ENCODE peak calls at places on chromosome 6, in five cellular contexts. Q is Ammon's horn; K is neural progenitor cell; X is activated gamma-delta T cell treated with Interleukin-2 at 50 U/mL for 16 hours; N is activated CD4-positive, CD25-positive, alpha-beta regulatory T cell. T is an unnamed sample.

GRCh38 chr6:16239090-16239797 is 857 bp downstream of the GMPR start:
- DNase-seq in Q (no peak), K (peak), X (no peak), N (no peak), T (no peak)

GRCh38 chr6:52663120-52663934 is 7.6 kb upstream of the TMEM14A start:
- DNase-seq in Q (peak), K (peak), X (peak), N (peak), T (peak)

GRCh38 chr6:159311618-159312017 is 142.4 kb downstream of the FNDC1 start:
- DNase-seq in Q (no peak), K (peak), X (no peak), N (no peak), T (no peak)

GRCh38 chr6:46170357-46171289 is at the start of gene ENPP5:
- DNase-seq in Q (peak), K (peak), X (peak), N (no peak), T (peak)

GRCh38 chr6:29509711-29510110 is 22.0 kb upstream of the MAS1L start:
- DNase-seq in Q (no peak), K (no peak), X (no peak), N (no peak), T (no peak)

GRCh38 chr6:624979-625378 is 31.9 kb downstream of the HUS1B start:
- DNase-seq in Q (peak), K (peak), X (no peak), N (no peak), T (no peak)

GRCh38 chr6:141290871-141291270 is 841.9 kb upstream of the GJE1 start:
- DNase-seq in Q (no peak), K (no peak), X (no peak), N (no peak), T (no peak)

GRCh38 chr6:141105481-141105880 is 1027.2 kb upstream of the GJE1 start:
- DNase-seq in Q (peak), K (peak), X (no peak), N (no peak), T (no peak)

GRCh38 chr6:10237284-10238043 is 177.4 kb downstream of the TFAP2A start:
- DNase-seq in Q (no peak), K (no peak), X (no peak), N (no peak), T (no peak)

GRCh38 chr6:24858154-24858801 is 59.6 kb upstream of the ARMH2 start:
- DNase-seq in Q (no peak), K (no peak), X (peak), N (no peak), T (peak)

GRCh38 chr6:72649032-72649984 is 27.4 kb downstream of the KCNQ5 start:
- DNase-seq in Q (no peak), K (no peak), X (no peak), N (no peak), T (no peak)

GRCh38 chr6:144215402-144215931 is 65.2 kb downstream of the STX11 start:
- DNase-seq in Q (peak), K (no peak), X (no peak), N (no peak), T (no peak)

GRCh38 chr6:54624779-54625178 is 221.8 kb upstream of the FAM83B start:
- DNase-seq in Q (no peak), K (no peak), X (no peak), N (no peak), T (no peak)

GRCh38 chr6:32108094-32108627 is 977 bp downstream of the TNXB start:
- DNase-seq in Q (no peak), K (peak), X (no peak), N (no peak), T (no peak)

GRCh38 chr6:37452522-37452921 is 19.5 kb downstream of the CMTR1 start:
- DNase-seq in Q (no peak), K (no peak), X (no peak), N (no peak), T (no peak)

GRCh38 chr6:118985123-118985830 is 50.3 kb upstream of the MCM9 start:
- DNase-seq in Q (no peak), K (no peak), X (no peak), N (no peak), T (no peak)

GRCh38 chr6:6057442-6058053 is 50.8 kb upstream of the NRN1 start:
- DNase-seq in Q (peak), K (peak), X (no peak), N (no peak), T (peak)

T was measured in GM18507.